ENCODE peak calls at places on chromosomes 16 and 17, in ten cellular contexts. One of them, this sample, is unnamed.

GRCh38 chr17:57747221-57748017 is 2.3 kb upstream of the CCDC182 start:
- DNase-seq in tibial nerve: peak; percentile 17
- DNase-seq in suprapubic skin: no peak
- DNase-seq in prostate gland: peak; percentile 43
- DNase-seq in upper lobe of right lung: no peak
- DNase-seq in CD8-positive, alpha-beta T cell: peak; percentile 24
- DNase-seq in stomach: peak; percentile 38
- DNase-seq in H9: no peak
- DNase-seq in GM20000: peak; percentile 64
- DNase-seq in cardiac fibroblast: peak; percentile 77
- DNase-seq in this sample: no peak

GRCh38 chr17:80526116-80526910 is 18.3 kb upstream of the RPTOR start:
- DNase-seq in tibial nerve: no peak
- DNase-seq in suprapubic skin: no peak
- DNase-seq in prostate gland: no peak
- DNase-seq in upper lobe of right lung: no peak
- DNase-seq in CD8-positive, alpha-beta T cell: no peak
- DNase-seq in stomach: no peak
- DNase-seq in H9: peak; percentile 83
- DNase-seq in GM20000: no peak
- DNase-seq in cardiac fibroblast: no peak
- DNase-seq in this sample: no peak

GRCh38 chr17:68533887-68534700 is 21.9 kb downstream of the PRKAR1A start:
- DNase-seq in tibial nerve: no peak
- DNase-seq in suprapubic skin: no peak
- DNase-seq in prostate gland: no peak
- DNase-seq in upper lobe of right lung: no peak
- DNase-seq in CD8-positive, alpha-beta T cell: no peak
- DNase-seq in stomach: no peak
- DNase-seq in H9: no peak
- DNase-seq in GM20000: no peak
- DNase-seq in cardiac fibroblast: peak; percentile 59
- DNase-seq in this sample: no peak

GRCh38 chr17:35245196-35245486 is 2.3 kb downstream of the SLFN5 start:
- DNase-seq in tibial nerve: no peak
- DNase-seq in suprapubic skin: no peak
- DNase-seq in prostate gland: no peak
- DNase-seq in upper lobe of right lung: no peak
- DNase-seq in CD8-positive, alpha-beta T cell: no peak
- DNase-seq in stomach: no peak
- DNase-seq in H9: no peak
- DNase-seq in GM20000: no peak
- DNase-seq in cardiac fibroblast: peak; percentile 97
- DNase-seq in this sample: no peak

GRCh38 chr17:29394761-29395160 is 4.6 kb downstream of the TAOK1 start:
- DNase-seq in tibial nerve: no peak
- DNase-seq in suprapubic skin: no peak
- DNase-seq in prostate gland: no peak
- DNase-seq in upper lobe of right lung: no peak
- DNase-seq in CD8-positive, alpha-beta T cell: no peak
- DNase-seq in stomach: no peak
- DNase-seq in H9: no peak
- DNase-seq in GM20000: no peak
- DNase-seq in cardiac fibroblast: no peak
- DNase-seq in this sample: no peak

GRCh38 chr16:8920676-8921625 is 38.8 kb downstream of the LITAFD start:
- DNase-seq in tibial nerve: no peak
- DNase-seq in suprapubic skin: no peak
- DNase-seq in prostate gland: no peak
- DNase-seq in upper lobe of right lung: no peak
- DNase-seq in CD8-positive, alpha-beta T cell: no peak
- DNase-seq in stomach: no peak
- DNase-seq in H9: no peak
- DNase-seq in GM20000: no peak
- DNase-seq in cardiac fibroblast: no peak
- DNase-seq in this sample: no peak

GRCh38 chr17:46944931-46945330 is 22.0 kb downstream of the GOSR2 start:
- DNase-seq in tibial nerve: no peak
- DNase-seq in suprapubic skin: no peak
- DNase-seq in prostate gland: no peak
- DNase-seq in upper lobe of right lung: no peak
- DNase-seq in CD8-positive, alpha-beta T cell: no peak
- DNase-seq in stomach: no peak
- DNase-seq in H9: no peak
- DNase-seq in GM20000: no peak
- DNase-seq in cardiac fibroblast: no peak
- DNase-seq in this sample: no peak

GRCh38 chr17:49545007-49545660 is 30.5 kb upstream of the NXPH3 start:
- DNase-seq in tibial nerve: no peak
- DNase-seq in suprapubic skin: peak; percentile 55
- DNase-seq in prostate gland: no peak
- DNase-seq in upper lobe of right lung: no peak
- DNase-seq in CD8-positive, alpha-beta T cell: no peak
- DNase-seq in stomach: no peak
- DNase-seq in H9: no peak
- DNase-seq in GM20000: peak; percentile 4
- DNase-seq in cardiac fibroblast: no peak
- DNase-seq in this sample: no peak

GRCh38 chr17:222172-222571 is 40.7 kb upstream of the DOC2B start:
- DNase-seq in tibial nerve: no peak
- DNase-seq in suprapubic skin: peak; percentile 29
- DNase-seq in prostate gland: no peak
- DNase-seq in upper lobe of right lung: peak; percentile 41
- DNase-seq in CD8-positive, alpha-beta T cell: no peak
- DNase-seq in stomach: no peak
- DNase-seq in H9: no peak
- DNase-seq in GM20000: no peak
- DNase-seq in cardiac fibroblast: no peak
- DNase-seq in this sample: no peak

GRCh38 chr17:58184986-58185761 is 7.4 kb upstream of the EPX start:
- DNase-seq in tibial nerve: no peak
- DNase-seq in suprapubic skin: no peak
- DNase-seq in prostate gland: no peak
- DNase-seq in upper lobe of right lung: no peak
- DNase-seq in CD8-positive, alpha-beta T cell: no peak
- DNase-seq in stomach: no peak
- DNase-seq in H9: no peak
- DNase-seq in GM20000: no peak
- DNase-seq in cardiac fibroblast: no peak
- DNase-seq in this sample: no peak

GRCh38 chr17:2050871-2051387 is 4.0 kb upstream of the HIC1 start:
- DNase-seq in tibial nerve: no peak
- DNase-seq in suprapubic skin: no peak
- DNase-seq in prostate gland: no peak
- DNase-seq in upper lobe of right lung: no peak
- DNase-seq in CD8-positive, alpha-beta T cell: no peak
- DNase-seq in stomach: peak; percentile 52
- DNase-seq in H9: peak; percentile 63
- DNase-seq in GM20000: no peak
- DNase-seq in cardiac fibroblast: peak; percentile 46
- DNase-seq in this sample: no peak

GRCh38 chr16:88060524-88061219 is 109.4 kb downstream of the BANP start:
- DNase-seq in tibial nerve: no peak
- DNase-seq in suprapubic skin: no peak
- DNase-seq in prostate gland: no peak
- DNase-seq in upper lobe of right lung: no peak
- DNase-seq in CD8-positive, alpha-beta T cell: no peak
- DNase-seq in stomach: no peak
- DNase-seq in H9: no peak
- DNase-seq in GM20000: no peak
- DNase-seq in cardiac fibroblast: no peak
- DNase-seq in this sample: no peak
- TF ChIP-seq CTCF in tibial nerve: no peak
- TF ChIP-seq CTCF in suprapubic skin: no peak
- TF ChIP-seq CTCF in prostate gland: no peak
- TF ChIP-seq CTCF in upper lobe of right lung: no peak
- TF ChIP-seq CTCF in CD8-positive, alpha-beta T cell: no peak
- TF ChIP-seq CTCF in stomach: no peak
- TF ChIP-seq CTCF in H9: peak; percentile 44
- TF ChIP-seq CTCF in GM20000: no peak
- TF ChIP-seq CTCF in cardiac fibroblast: no peak
- TF ChIP-seq CTCF in this sample: peak; percentile 30

DNA sequence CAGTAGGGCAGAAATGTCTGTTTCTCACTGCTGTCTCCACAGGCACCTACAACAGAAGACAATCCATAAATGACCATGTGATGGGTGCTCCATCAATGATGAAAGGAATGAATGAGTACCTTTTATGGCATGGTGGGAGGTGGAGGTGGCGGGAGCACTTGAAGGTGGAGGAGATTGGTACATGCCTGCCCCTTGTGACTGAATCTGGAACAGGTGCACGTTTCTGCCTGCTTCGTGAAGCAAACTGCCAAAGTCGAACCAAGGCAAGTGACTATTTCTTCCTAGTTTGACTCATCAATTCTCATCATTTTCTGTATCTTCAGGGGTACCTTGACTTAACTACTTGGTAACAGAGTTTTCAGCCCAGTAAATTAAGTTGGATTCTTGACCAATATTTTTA is 25.4 kb downstream of the CDRT15 start:
- DNase-seq in tibial nerve: no peak
- DNase-seq in suprapubic skin: no peak
- DNase-seq in prostate gland: no peak
- DNase-seq in upper lobe of right lung: no peak
- DNase-seq in CD8-positive, alpha-beta T cell: no peak
- DNase-seq in stomach: no peak
- DNase-seq in H9: peak; percentile 26
- DNase-seq in GM20000: no peak
- DNase-seq in cardiac fibroblast: peak; percentile 5
- DNase-seq in this sample: no peak
- TF ChIP-seq CTCF in tibial nerve: no peak
- TF ChIP-seq CTCF in suprapubic skin: no peak
- TF ChIP-seq CTCF in prostate gland: no peak
- TF ChIP-seq CTCF in upper lobe of right lung: no peak
- TF ChIP-seq CTCF in CD8-positive, alpha-beta T cell: no peak
- TF ChIP-seq CTCF in stomach: no peak
- TF ChIP-seq CTCF in H9: no peak
- TF ChIP-seq CTCF in GM20000: no peak
- TF ChIP-seq CTCF in cardiac fibroblast: no peak
- TF ChIP-seq CTCF in this sample: no peak

DNA sequence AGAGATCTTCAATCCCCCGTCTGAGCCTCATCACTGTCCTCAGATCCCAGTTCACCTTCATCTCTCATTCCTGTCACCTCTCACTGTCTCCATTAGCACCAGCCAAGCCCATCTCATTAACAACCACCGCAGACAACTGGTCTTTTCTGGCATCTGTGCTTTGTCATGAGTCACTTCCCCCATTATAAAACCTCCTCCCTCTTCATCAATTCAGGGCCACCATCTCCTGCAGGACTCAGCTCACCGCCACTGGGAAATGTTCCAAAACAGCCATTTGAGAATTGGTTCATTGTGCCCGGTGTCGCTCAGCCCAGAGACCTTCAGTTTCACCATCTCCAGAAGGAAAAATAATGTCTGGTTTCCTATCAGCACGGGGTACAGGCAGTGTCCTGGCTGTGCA is 56.9 kb upstream of the TEKT3 start:
- DNase-seq in tibial nerve: no peak
- DNase-seq in suprapubic skin: no peak
- DNase-seq in prostate gland: no peak
- DNase-seq in upper lobe of right lung: no peak
- DNase-seq in CD8-positive, alpha-beta T cell: no peak
- DNase-seq in stomach: no peak
- DNase-seq in H9: no peak
- DNase-seq in GM20000: no peak
- DNase-seq in cardiac fibroblast: peak; percentile 38
- DNase-seq in this sample: no peak
- TF ChIP-seq CTCF in tibial nerve: no peak
- TF ChIP-seq CTCF in suprapubic skin: no peak
- TF ChIP-seq CTCF in prostate gland: no peak
- TF ChIP-seq CTCF in upper lobe of right lung: no peak
- TF ChIP-seq CTCF in CD8-positive, alpha-beta T cell: no peak
- TF ChIP-seq CTCF in stomach: no peak
- TF ChIP-seq CTCF in H9: no peak
- TF ChIP-seq CTCF in GM20000: no peak
- TF ChIP-seq CTCF in cardiac fibroblast: no peak
- TF ChIP-seq CTCF in this sample: no peak

DNA sequence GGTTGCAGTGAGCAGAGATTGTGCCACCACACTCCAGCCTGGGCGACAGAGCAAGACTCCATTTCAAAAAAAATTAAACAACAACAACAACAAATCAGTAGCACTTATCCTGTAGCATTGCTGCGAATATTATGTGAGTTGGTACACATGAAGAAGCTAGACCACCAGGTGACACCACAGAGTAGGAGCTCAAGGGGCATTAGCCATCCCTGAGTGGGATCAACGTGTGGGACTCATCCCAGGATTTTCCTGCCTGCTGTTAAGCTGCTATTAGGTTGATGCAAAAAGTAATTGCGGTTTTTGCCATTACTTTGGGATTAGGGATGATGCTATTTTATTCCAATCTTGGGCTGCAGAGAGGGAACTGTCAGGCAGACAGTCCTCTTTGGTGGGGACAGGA is 47.2 kb downstream of the OTOA start:
- DNase-seq in tibial nerve: no peak
- DNase-seq in suprapubic skin: no peak
- DNase-seq in prostate gland: no peak
- DNase-seq in upper lobe of right lung: no peak
- DNase-seq in CD8-positive, alpha-beta T cell: no peak
- DNase-seq in stomach: no peak
- DNase-seq in H9: no peak
- DNase-seq in GM20000: no peak
- DNase-seq in cardiac fibroblast: no peak
- DNase-seq in this sample: no peak
- TF ChIP-seq CTCF in tibial nerve: no peak
- TF ChIP-seq CTCF in suprapubic skin: no peak
- TF ChIP-seq CTCF in prostate gland: no peak
- TF ChIP-seq CTCF in upper lobe of right lung: no peak
- TF ChIP-seq CTCF in CD8-positive, alpha-beta T cell: no peak
- TF ChIP-seq CTCF in stomach: no peak
- TF ChIP-seq CTCF in H9: no peak
- TF ChIP-seq CTCF in GM20000: no peak
- TF ChIP-seq CTCF in cardiac fibroblast: no peak
- TF ChIP-seq CTCF in this sample: no peak

DNA sequence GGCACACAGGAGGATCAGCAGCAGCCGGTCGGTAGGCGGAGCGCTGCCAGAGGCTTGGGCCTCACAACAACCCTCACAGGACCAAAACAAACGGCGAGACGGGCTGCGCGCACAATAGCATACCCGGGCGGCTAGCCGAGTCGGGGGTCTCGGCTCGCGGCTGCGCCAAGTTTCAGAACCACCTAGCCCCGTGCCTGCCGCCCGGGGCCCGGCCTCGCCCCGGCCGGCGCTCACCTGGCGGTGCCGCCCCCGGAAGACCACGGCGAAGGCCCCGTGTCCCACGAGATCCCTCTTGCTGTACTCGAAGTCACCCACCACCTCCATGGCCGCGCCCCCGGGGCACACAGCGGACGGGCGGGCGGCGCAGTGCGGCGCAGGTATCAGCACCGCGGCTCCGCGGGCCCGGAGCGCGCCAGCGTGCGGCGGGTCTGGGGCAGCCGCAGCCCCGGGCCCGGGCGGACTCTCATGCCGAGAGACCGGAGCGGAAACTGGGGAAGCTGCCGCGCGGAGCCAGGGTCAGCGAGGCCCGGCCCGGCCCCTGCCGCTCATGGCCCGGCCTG is 562 bp downstream of the ULK2 start:
- DNase-seq in tibial nerve: peak; percentile 66
- DNase-seq in suprapubic skin: no peak
- DNase-seq in prostate gland: peak; percentile 64
- DNase-seq in upper lobe of right lung: peak; percentile 88
- DNase-seq in CD8-positive, alpha-beta T cell: peak; percentile 29
- DNase-seq in stomach: peak; percentile 70
- DNase-seq in H9: peak; percentile 91
- DNase-seq in GM20000: peak; percentile 80
- DNase-seq in cardiac fibroblast: peak; percentile 62
- DNase-seq in this sample: peak; percentile 72
- TF ChIP-seq CTCF in tibial nerve: peak; percentile 46
- TF ChIP-seq CTCF in suprapubic skin: peak; percentile 19
- TF ChIP-seq CTCF in prostate gland: no peak
- TF ChIP-seq CTCF in upper lobe of right lung: peak; percentile 42
- TF ChIP-seq CTCF in CD8-positive, alpha-beta T cell: peak; percentile 7
- TF ChIP-seq CTCF in stomach: no peak
- TF ChIP-seq CTCF in H9: peak; percentile 40
- TF ChIP-seq CTCF in GM20000: no peak
- TF ChIP-seq CTCF in cardiac fibroblast: peak; percentile 47
- TF ChIP-seq CTCF in this sample: peak; percentile 43

This sample was measured in type B pancreatic cell.